ENCODE peak calls at places on chromosomes 11 and 22, in five cellular contexts. E is RWPE1, L is endodermal cell, O is stomach, H is A549. Q is an unnamed sample.

GRCh38 chr22:27501191-27501936 is 300.2 kb downstream of the MN1 start:
- DNase-seq in O (no peak), L (no peak), H (no peak), E (no peak), Q (no peak)

GRCh38 chr11:57781529-57781943 is 19.9 kb downstream of the CTNND1 start:
- DNase-seq in H (no peak), O (peak), L (peak), E (peak), Q (no peak)

GRCh38 chr11:35210886-35211546 is 72.0 kb downstream of the CD44 start:
- DNase-seq in O (no peak), L (no peak), H (no peak), E (no peak), Q (no peak)

GRCh38 chr11:128747728-128748148 is 53.9 kb downstream of the FLI1 start:
- DNase-seq in H (no peak), E (no peak), L (no peak), O (no peak), Q (no peak)

GRCh38 chr22:36027579-36027959 is 1.1 kb downstream of the RBFOX2 start:
- DNase-seq in O (no peak), H (no peak), E (no peak), L (no peak), Q (no peak)

GRCh38 chr22:37501610-37502341 is 15.6 kb upstream of the MFNG start:
- DNase-seq in O (peak), E (no peak), L (no peak), H (peak), Q (no peak)

GRCh38 chr22:30214703-30215405 is 31.7 kb downstream of the LIF start:
- DNase-seq in E (no peak), L (no peak), H (no peak), O (no peak), Q (no peak)

GRCh38 chr11:4018641-4019040 is 76.0 kb upstream of the RRM1 start:
- DNase-seq in O (no peak), H (peak), L (no peak), E (no peak), Q (no peak)

GRCh38 chr11:88508558-88508807 is 170.9 kb upstream of the CTSC start:
- DNase-seq in L (peak), H (no peak), O (no peak), E (no peak), Q (no peak)

GRCh38 chr11:48034926-48035876 is 54.8 kb downstream of the PTPRJ start:
- DNase-seq in H (no peak), L (no peak), E (no peak), O (peak), Q (no peak)

GRCh38 chr11:35274909-35275807 is 136.2 kb downstream of the CD44 start:
- DNase-seq in E (no peak), O (peak), L (peak), H (peak), Q (no peak)

GRCh38 chr11:14617241-14618027 is 26.2 kb upstream of the PDE3B start:
- DNase-seq in H (no peak), O (no peak), L (no peak), E (no peak), Q (peak)

GRCh38 chr11:33179431-33179830 is 18.2 kb upstream of the CSTF3 start:
- DNase-seq in L (no peak), H (no peak), E (no peak), O (no peak), Q (no peak)

GRCh38 chr11:86931965-86932332 is 23.2 kb downstream of the FZD4 start:
- DNase-seq in E (peak), H (peak), L (no peak), O (no peak), Q (no peak)

GRCh38 chr11:131356201-131356600 is 14.2 kb upstream of the NTM start:
- DNase-seq in E (no peak), O (no peak), L (no peak), H (no peak), Q (no peak)

GRCh38 chr11:12577746-12578644 is 96.2 kb upstream of the TEAD1 start:
- DNase-seq in O (no peak), L (no peak), H (peak), E (no peak), Q (no peak)

GRCh38 chr11:76047766-76048165 is 158.5 kb downstream of the WNT11 start:
- DNase-seq in O (no peak), H (no peak), E (no peak), L (no peak), Q (no peak)

GRCh38 chr11:76047231-76047630 is 159.1 kb downstream of the WNT11 start:
- DNase-seq in H (no peak), E (no peak), O (no peak), L (no peak), Q (no peak)

GRCh38 chr11:76041208-76041607 is 165.1 kb downstream of the WNT11 start:
- DNase-seq in E (no peak), L (peak), H (peak), O (no peak), Q (no peak)

GRCh38 chr11:76048763-76049162 is 157.5 kb downstream of the WNT11 start:
- DNase-seq in O (no peak), L (peak), E (no peak), H (peak), Q (no peak)

DNA sequence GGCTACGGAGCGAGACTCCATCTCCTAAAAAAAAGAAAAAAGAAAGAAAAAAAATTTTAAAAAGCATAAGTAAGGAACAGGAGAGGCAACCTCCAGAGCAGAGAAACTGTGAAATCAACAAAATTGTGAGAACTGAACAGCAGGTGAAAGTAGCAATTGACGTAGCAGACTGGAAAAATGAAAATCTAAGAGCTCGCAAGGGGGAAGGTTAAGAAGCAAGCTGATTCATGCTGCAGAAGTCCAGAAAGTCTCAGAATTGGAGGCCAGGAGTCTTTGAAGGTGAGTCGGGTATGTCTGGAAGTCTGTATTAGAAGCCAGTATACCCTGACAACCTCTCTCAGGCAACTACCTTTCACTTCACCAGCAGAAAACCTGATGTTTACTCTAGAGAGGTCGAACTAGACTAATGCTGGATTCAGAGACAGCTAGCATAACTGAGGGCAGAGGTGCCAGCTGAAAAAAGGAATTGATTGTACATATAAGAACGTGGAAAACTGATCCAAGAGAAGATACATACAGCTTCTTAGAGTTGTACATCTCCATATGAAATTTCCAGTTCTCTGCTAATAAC is 161.5 kb downstream of the WNT11 start:
- DNase-seq in H (no peak), O (no peak), E (no peak), L (no peak), Q (no peak)
- H3K27ac ChIP-seq in H (no peak), O (no peak), E (no peak), L (no peak), Q (no peak)

DNA sequence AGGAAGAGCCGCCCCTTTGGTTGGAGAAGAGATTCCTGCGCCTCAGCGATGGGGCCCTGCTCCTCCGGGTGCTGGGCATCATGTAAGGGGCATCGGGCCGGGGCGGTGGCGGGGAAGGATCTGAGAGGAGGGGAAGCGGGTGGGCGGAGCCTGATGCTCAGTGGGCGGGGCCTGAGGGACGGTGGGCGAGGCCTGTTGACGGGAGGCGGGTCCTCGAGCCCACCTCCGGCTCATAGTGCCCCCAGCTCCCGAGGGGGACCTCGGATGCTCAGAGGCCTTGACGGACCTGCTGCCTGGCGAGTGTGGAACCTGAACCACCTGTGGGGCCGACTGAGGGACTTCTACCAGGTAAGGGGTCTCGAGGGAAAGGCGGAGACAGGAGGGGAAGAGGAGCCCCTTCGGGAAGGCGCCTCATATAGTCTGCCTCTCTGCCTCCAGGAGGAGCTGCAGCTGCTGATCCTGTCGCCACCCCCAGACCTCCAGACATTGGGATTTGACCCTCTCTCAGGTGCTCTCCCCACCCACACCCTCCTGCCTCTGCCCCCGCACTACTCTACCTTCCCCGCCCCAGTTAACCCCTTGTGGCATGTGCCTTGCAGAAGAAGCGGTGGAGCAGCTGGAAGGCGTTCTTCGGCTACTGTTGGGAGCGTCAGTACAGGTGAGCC is 799 bp downstream of the CCDC88B start:
- DNase-seq in L (peak), E (no peak), H (no peak), O (peak), Q (no peak)
- H3K27ac ChIP-seq in L (no peak), E (peak), H (peak), O (no peak), Q (no peak)

GRCh38 chr11:79088967-79089366 is 351.9 kb downstream of the TENM4 start:
- DNase-seq in E (no peak), H (no peak), L (no peak), O (no peak), Q (no peak)

GRCh38 chr11:79090191-79090590 is 350.6 kb downstream of the TENM4 start:
- DNase-seq in L (no peak), E (peak), H (no peak), O (no peak), Q (no peak)

GRCh38 chr11:79087957-79088318 is 352.9 kb downstream of the TENM4 start:
- DNase-seq in H (no peak), E (no peak), L (no peak), O (no peak), Q (no peak)

GRCh38 chr11:79086056-79086455 is 354.8 kb downstream of the TENM4 start:
- DNase-seq in L (no peak), H (no peak), E (no peak), O (no peak), Q (no peak)

GRCh38 chr11:79087238-79087956 is 353.4 kb downstream of the TENM4 start:
- DNase-seq in L (peak), H (peak), O (no peak), E (peak), Q (no peak)
- H3K27ac ChIP-seq in L (peak), H (peak), O (no peak), E (peak), Q (no peak)

GRCh38 chr11:6738590-6738989 is 33.2 kb downstream of the OR2AG2 start:
- DNase-seq in H (no peak), E (no peak), L (no peak), O (no peak), Q (no peak)
- H3K27ac ChIP-seq in H (no peak), E (no peak), L (no peak), O (no peak), Q (no peak)

GRCh38 chr11:116825854-116826750 is 3.0 kb upstream of the APOA4 start:
- DNase-seq in L (no peak), E (no peak), O (no peak), H (no peak), Q (no peak)
- H3K27ac ChIP-seq in L (no peak), E (no peak), O (no peak), H (no peak), Q (no peak)

DNA sequence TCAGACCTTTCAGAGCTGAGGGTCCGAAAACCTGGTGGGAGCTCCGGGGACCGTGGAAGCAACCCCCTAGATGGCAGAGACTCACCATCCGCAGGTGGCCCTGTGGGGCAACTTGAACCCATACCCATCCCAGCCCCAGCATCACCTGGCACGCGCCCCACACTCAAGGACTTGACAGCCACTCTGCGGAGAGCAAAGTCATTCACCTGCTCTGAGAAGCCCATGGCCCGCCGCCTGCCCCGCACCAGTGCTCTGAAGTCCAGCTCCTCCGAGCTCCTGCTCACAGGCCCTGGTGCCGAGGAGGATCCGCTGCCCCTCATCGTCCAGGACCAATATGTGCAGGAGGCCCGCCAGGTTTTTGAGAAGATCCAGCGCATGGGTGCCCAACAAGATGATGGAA is 2.0 kb downstream of the ARHGEF17 start:
- DNase-seq in O (no peak), L (no peak), H (no peak), E (no peak), Q (no peak)
- H3K27ac ChIP-seq in O (peak), L (no peak), H (peak), E (peak), Q (no peak)